ENCODE peak calls at places on chromosome 14, in ten cellular contexts. H, B, Q, J, N, Z, U, O, A and E are unnamed samples.

GRCh38 chr14:100589071-100589759 is 2.0 kb upstream of the BEGAIN start:
- DNase-seq in U (no peak), A (no peak), Q (no peak), N (peak), O (no peak), B (no peak), Z (no peak), J (no peak), H (no peak), E (no peak)

GRCh38 chr14:83816755-83817154 is 1713.2 kb upstream of the FLRT2 start:
- DNase-seq in Q (no peak), J (peak), N (no peak), B (no peak), O (no peak), U (no peak), A (no peak), Z (no peak), H (no peak), E (peak)

GRCh38 chr14:90342327-90342726 is 10.6 kb upstream of the NRDE2 start:
- DNase-seq in Z (no peak), J (no peak), H (no peak), U (no peak), O (no peak), N (peak), A (no peak), B (no peak), Q (no peak), E (no peak)

GRCh38 chr14:70916300-70916699 is 9.0 kb downstream of the PCNX1 start:
- DNase-seq in N (no peak), U (no peak), H (no peak), Z (no peak), J (no peak), O (no peak), Q (no peak), A (no peak), B (no peak), E (no peak)

GRCh38 chr14:64722842-64723447 is 18.7 kb downstream of the PLEKHG3 start:
- DNase-seq in O (peak), U (no peak), A (peak), Z (no peak), J (no peak), B (peak), Q (no peak), H (no peak), N (no peak), E (no peak)

GRCh38 chr14:105394714-105395537 is 3.4 kb upstream of the TEX22 start:
- DNase-seq in A (no peak), U (no peak), O (no peak), J (no peak), H (no peak), Z (no peak), B (no peak), N (no peak), Q (no peak), E (no peak)

GRCh38 chr14:75634848-75635247 is 25.8 kb downstream of the ERG28 start:
- DNase-seq in O (no peak), Q (no peak), J (no peak), B (no peak), Z (no peak), U (no peak), A (no peak), H (no peak), N (no peak), E (no peak)

GRCh38 chr14:67815573-67816235 is 686 bp downstream of the ZFYVE26 start:
- DNase-seq in H (no peak), B (no peak), N (peak), A (no peak), U (no peak), O (no peak), J (no peak), Q (peak), Z (no peak), E (peak)

GRCh38 chr14:23183479-23183878 is at the start of gene SLC7A8:
- DNase-seq in O (no peak), H (no peak), B (peak), J (no peak), A (peak), Q (peak), Z (no peak), N (peak), U (no peak), E (peak)

GRCh38 chr14:94051115-94051514 is 25.0 kb downstream of the OTUB2 start:
- DNase-seq in J (no peak), A (no peak), U (no peak), N (no peak), O (no peak), H (no peak), Z (no peak), Q (peak), B (peak), E (peak)

GRCh38 chr14:73785336-73785833 is 66.2 kb upstream of the PTGR2 start:
- DNase-seq in N (no peak), Z (no peak), B (no peak), J (peak), O (no peak), H (no peak), Q (peak), A (no peak), U (no peak), E (no peak)

GRCh38 chr14:101878222-101879211 is 85.9 kb upstream of the DYNC1H1 start:
- DNase-seq in B (no peak), Z (no peak), U (no peak), A (no peak), Q (no peak), O (no peak), J (no peak), N (no peak), H (no peak), E (peak)

GRCh38 chr14:50085570-50086315 is 30.6 kb downstream of the VCPKMT start:
- DNase-seq in Q (peak), N (no peak), B (no peak), H (peak), J (peak), O (no peak), Z (no peak), U (peak), A (peak), E (peak)

GRCh38 chr14:61184117-61184516 is 97.0 kb downstream of the TMEM30B start:
- DNase-seq in N (no peak), Z (no peak), Q (peak), B (no peak), U (no peak), A (no peak), H (no peak), O (peak), J (peak), E (peak)

GRCh38 chr14:31990959-31991541 is 86.1 kb upstream of the ARHGAP5 start:
- DNase-seq in A (no peak), Q (peak), Z (no peak), B (no peak), O (no peak), J (no peak), N (no peak), U (no peak), H (no peak), E (peak)

GRCh38 chr14:68229423-68229831 is 409.8 kb downstream of the RAD51B start:
- DNase-seq in O (no peak), Z (no peak), H (no peak), Q (no peak), J (no peak), B (no peak), A (no peak), U (no peak), N (no peak), E (no peak)

GRCh38 chr14:79161576-79161975 is 991.4 kb downstream of the NRXN3 start:
- DNase-seq in A (no peak), H (no peak), J (peak), B (no peak), O (no peak), U (no peak), Z (no peak), Q (peak), N (no peak), E (peak)

GRCh38 chr14:96090441-96091148 is 51.4 kb downstream of the C14orf132 start:
- DNase-seq in U (no peak), Z (no peak), J (no peak), Q (peak), N (peak), H (no peak), B (no peak), O (no peak), A (no peak), E (peak)

GRCh38 chr14:49955013-49955412 is 62.1 kb downstream of the ARF6 start:
- DNase-seq in A (no peak), U (no peak), B (no peak), H (no peak), N (no peak), O (no peak), Z (no peak), J (no peak), Q (peak), E (no peak)

GRCh38 chr14:68028075-68028474 is 208.5 kb downstream of the RAD51B start:
- DNase-seq in U (no peak), Q (no peak), Z (no peak), N (no peak), A (no peak), H (no peak), O (no peak), B (no peak), J (no peak), E (no peak)

GRCh38 chr14:24984846-24985589 is 64.9 kb downstream of the STXBP6 start:
- DNase-seq in O (no peak), U (no peak), B (no peak), Z (no peak), H (no peak), Q (no peak), J (no peak), N (no peak), A (no peak), E (peak)

GRCh38 chr14:92328664-92329255 is 5.8 kb downstream of the SLC24A4 start:
- DNase-seq in Q (no peak), O (no peak), B (no peak), N (no peak), Z (no peak), A (no peak), U (no peak), H (no peak), J (no peak), E (no peak)

GRCh38 chr14:35193161-35193560 is 70.8 kb downstream of the PRORP start:
- DNase-seq in J (no peak), U (no peak), O (no peak), B (no peak), A (no peak), N (no peak), Z (no peak), H (no peak), Q (no peak), E (no peak)

GRCh38 chr14:64507376-64508156 is 3.0 kb downstream of the ZBTB1 start:
- DNase-seq in Z (peak), A (no peak), B (no peak), J (peak), Q (peak), U (no peak), O (peak), N (no peak), H (peak), E (peak)

GRCh38 chr14:72847721-72848120 is 46.2 kb downstream of the DPF3 start:
- DNase-seq in J (no peak), B (no peak), U (no peak), A (no peak), O (peak), H (no peak), Q (no peak), N (no peak), Z (no peak), E (no peak)

GRCh38 chr14:69260246-69260978 is 454 bp downstream of the GALNT16 start:
- DNase-seq in N (peak), Q (peak), B (no peak), J (peak), O (peak), U (peak), A (no peak), Z (no peak), H (no peak), E (no peak)

GRCh38 chr14:105059035-105059916 is 6.0 kb downstream of the GPR132 start:
- DNase-seq in H (no peak), A (peak), U (no peak), Q (no peak), J (no peak), B (no peak), O (no peak), Z (peak), N (peak), E (no peak)

GRCh38 chr14:35365130-35366047 is 39.2 kb downstream of the NFKBIA start:
- DNase-seq in Z (peak), H (peak), J (peak), U (peak), O (peak), Q (peak), A (no peak), B (no peak), N (no peak), E (peak)

GRCh38 chr14:61461808-61462275 is 140.5 kb downstream of the PRKCH start:
- DNase-seq in Z (no peak), A (peak), H (no peak), J (peak), B (peak), N (peak), O (peak), Q (peak), U (peak), E (peak)

GRCh38 chr14:63857467-63858030 is 4.7 kb downstream of the SYNE2 start:
- DNase-seq in O (no peak), A (peak), Z (no peak), J (no peak), N (peak), Q (no peak), B (no peak), U (no peak), H (no peak), E (no peak)

GRCh38 chr14:88856786-88857366 is 32.4 kb downstream of the TTC8 start:
- DNase-seq in N (no peak), Q (no peak), O (no peak), U (no peak), A (no peak), Z (no peak), B (no peak), J (no peak), H (no peak), E (no peak)

GRCh38 chr14:70655110-70655826 is 13.6 kb downstream of the TTC9 start:
- DNase-seq in Q (no peak), J (peak), B (peak), Z (peak), U (peak), H (peak), N (no peak), O (no peak), A (peak), E (no peak)

GRCh38 chr14:81366259-81366658 is 33.9 kb downstream of the STON2 start:
- DNase-seq in N (peak), Q (peak), H (no peak), J (no peak), B (no peak), Z (no peak), O (peak), U (no peak), A (no peak), E (no peak)

GRCh38 chr14:106872619-106873446 is 1346.5 kb downstream of the TMEM121 start:
- DNase-seq in H (peak), Z (peak), A (peak), B (peak), J (no peak), U (peak), Q (peak), O (peak), N (peak), E (no peak)

GRCh38 chr14:86955955-86956354 is 1037.0 kb downstream of the GALC start:
- DNase-seq in Z (no peak), A (no peak), Q (no peak), B (no peak), H (no peak), U (no peak), N (no peak), J (no peak), O (no peak), E (no peak)

GRCh38 chr14:96177766-96178377 is 26.8 kb upstream of the BDKRB2 start:
- DNase-seq in H (no peak), Q (peak), O (no peak), J (no peak), U (peak), N (peak), Z (no peak), B (no peak), A (no peak), E (no peak)

GRCh38 chr14:35221462-35221861 is 70.7 kb upstream of the PSMA6 start:
- DNase-seq in Q (peak), O (no peak), U (no peak), J (no peak), A (no peak), B (no peak), H (no peak), Z (no peak), N (no peak), E (no peak)